ENCODE peak calls at places on chromosomes 5 and 9, in eight cellular contexts. P is stimulated activated CD4-positive, alpha-beta T cell treated with anti-CD3 and anti-CD28 coated beads, Interleukin-2, amount 100 ng/mL, for 24 hours; L is brain microvascular endothelial cell; O is cardiac fibroblast; M is NCI-H2171; I is pulmonary artery endothelial cell; W is putamen; K is GM04504. F is an unnamed sample.
A peak's percentile ranks its signal among the peaks of the same experiment; 100 is the strongest.

GRCh38 chr5:151661096-151661495 is 25.6 kb downstream of the SPARC start:
- DNase-seq in P (no peak), L (no peak), O (no peak), M (no peak), I (no peak), W (no peak), K (no peak), F (no peak)

GRCh38 chr9:127209948-127210621 is 54.5 kb upstream of the GARNL3 start:
- DNase-seq in P (no peak), L (no peak), O (no peak), M (no peak), I (no peak), W (no peak), K (no peak), F (no peak)

GRCh38 chr9:137162505-137163100 is 7.2 kb downstream of the LRRC26 start:
- DNase-seq in P (no peak), L (no peak), O (no peak), M (peak; percentile 63), I (no peak), W (no peak), K (no peak), F (no peak)

GRCh38 chr5:36407396-36407795 is 105.7 kb upstream of the RANBP3L start:
- DNase-seq in P (no peak), L (no peak), O (no peak), M (no peak), I (no peak), W (no peak), K (no peak), F (no peak)

GRCh38 chr5:175823731-175824525 is 47.5 kb upstream of the CPLX2 start:
- DNase-seq in P (no peak), L (no peak), O (no peak), M (peak; percentile 37), I (no peak), W (peak; percentile 73), K (no peak), F (no peak)

GRCh38 chr5:142644640-142645361 is 41.1 kb downstream of the FGF1 start:
- DNase-seq in P (no peak), L (peak; percentile 97), O (peak; percentile 98), M (no peak), I (peak; percentile 89), W (no peak), K (peak; percentile 99), F (peak; percentile 99)

GRCh38 chr5:140321796-140322195 is 18.9 kb upstream of the PFDN1 start:
- DNase-seq in P (no peak), L (no peak), O (no peak), M (no peak), I (no peak), W (no peak), K (no peak), F (no peak)

GRCh38 chr5:142578161-142578830 is 107.6 kb downstream of the FGF1 start:
- DNase-seq in P (no peak), L (no peak), O (no peak), M (no peak), I (no peak), W (no peak), K (no peak), F (no peak)

GRCh38 chr5:158701406-158702177 is 398.1 kb downstream of the EBF1 start:
- DNase-seq in P (no peak), L (peak; percentile 58), O (peak; percentile 68), M (peak; percentile 11), I (no peak), W (no peak), K (no peak), F (no peak)

GRCh38 chr9:99431103-99431502 is 209.0 kb downstream of the SEC61B start:
- DNase-seq in P (no peak), L (peak; percentile 89), O (peak; percentile 66), M (no peak), I (peak; percentile 76), W (no peak), K (no peak), F (no peak)

GRCh38 chr5:150053231-150053626 is 33.1 kb downstream of the CSF1R start:
- DNase-seq in P (no peak), L (peak; percentile 79), O (peak; percentile 57), M (no peak), I (no peak), W (no peak), K (peak; percentile 52), F (no peak)

F was measured in BJ.